ENCODE peak calls at places on chromosomes 11 and 22, in six cellular contexts. G is H1, X is Daoy, I is cardiac muscle cell, E is LoVo, M is HuH-7. Z is an unnamed sample.

GRCh38 chr11:21137813-21138212 is 468.4 kb downstream of the NELL1 start:
- DNase-seq in G (no peak), X (no peak), I (no peak), E (no peak), M (no peak), Z (no peak)

GRCh38 chr11:59283825-59284772 is 71.4 kb upstream of the MPEG1 start:
- DNase-seq in G (no peak), X (peak; percentile 15), I (peak; percentile 60), E (peak; percentile 73), M (no peak), Z (peak; percentile 34)

GRCh38 chr22:45638834-45639746 is 32.5 kb upstream of the ATXN10 start:
- DNase-seq in G (no peak), X (peak; percentile 81), I (no peak), E (peak; percentile 79), M (peak; percentile 47), Z (peak; percentile 79)

GRCh38 chr11:66337103-66337899 is 1.1 kb upstream of the RIN1 start:
- DNase-seq in G (peak; percentile 44), X (peak; percentile 39), I (no peak), E (no peak), M (no peak), Z (peak; percentile 95)

GRCh38 chr22:25940479-25940878 is 198.5 kb downstream of the MYO18B start:
- DNase-seq in G (no peak), X (no peak), I (no peak), E (no peak), M (no peak), Z (no peak)

GRCh38 chr22:20672082-20672424 is 101.9 kb upstream of the SERPIND1 start:
- DNase-seq in G (no peak), X (no peak), I (no peak), E (no peak), M (no peak), Z (no peak)

GRCh38 chr11:8865304-8865703 is 45.7 kb upstream of the AKIP1 start:
- DNase-seq in G (no peak), X (no peak), I (no peak), E (no peak), M (no peak), Z (no peak)

GRCh38 chr11:45161252-45162063 is 15.0 kb downstream of the PRDM11 start:
- DNase-seq in G (no peak), X (no peak), I (no peak), E (no peak), M (no peak), Z (peak; percentile 79)

GRCh38 chr11:118895093-118896039 is 11.7 kb downstream of the CXCR5 start:
- DNase-seq in G (no peak), X (no peak), I (no peak), E (no peak), M (no peak), Z (no peak)

GRCh38 chr11:77470971-77471370 is 2.9 kb downstream of the PAK1 start:
- DNase-seq in G (no peak), X (no peak), I (no peak), E (no peak), M (no peak), Z (no peak)

GRCh38 chr11:13681470-13681869 is 13.0 kb downstream of the FAR1 start:
- DNase-seq in G (no peak), X (no peak), I (no peak), E (no peak), M (no peak), Z (no peak)

GRCh38 chr22:43171019-43171491 is 15.9 kb downstream of the TTLL12 start:
- DNase-seq in G (no peak), X (no peak), I (no peak), E (no peak), M (no peak), Z (no peak)

GRCh38 chr11:105156231-105156630 is 16.7 kb upstream of the CARD18 start:
- DNase-seq in G (no peak), X (no peak), I (no peak), E (no peak), M (no peak), Z (no peak)

GRCh38 chr22:50260801-50261614 is 475 bp downstream of the MAPK12 start:
- DNase-seq in G (peak; percentile 72), X (peak; percentile 76), I (peak; percentile 75), E (peak; percentile 45), M (peak; percentile 64), Z (peak; percentile 46)

Z was measured in RPMI7951.